ENCODE peak calls at places on chromosome 10, in ten cellular contexts. F, N, L, O, W, P, B, I, Q and S are unnamed samples.

GRCh38 chr10:5971886-5972285 is 5.5 kb downstream of the IL15RA start:
- DNase-seq in F (no peak), N (no peak), L (no peak), O (no peak), W (no peak), P (no peak), B (no peak), I (no peak), Q (no peak), S (no peak)

GRCh38 chr10:133275683-133276092 is 980 bp downstream of the ADAM8 start:
- DNase-seq in F (no peak), N (peak), L (peak), O (no peak), W (no peak), P (no peak), B (peak), I (peak), Q (peak), S (no peak)

GRCh38 chr10:90977162-90977854 is 56.4 kb upstream of the ANKRD1 start:
- DNase-seq in F (no peak), N (no peak), L (no peak), O (no peak), W (no peak), P (no peak), B (no peak), I (no peak), Q (no peak), S (no peak)

GRCh38 chr10:26799342-26799741 is 61.4 kb downstream of the ABI1 start:
- DNase-seq in F (no peak), N (no peak), L (no peak), O (peak), W (no peak), P (no peak), B (no peak), I (no peak), Q (peak), S (no peak)

GRCh38 chr10:125144693-125145623 is 15.4 kb downstream of the CTBP2 start:
- DNase-seq in F (peak), N (no peak), L (peak), O (peak), W (no peak), P (peak), B (peak), I (peak), Q (no peak), S (peak)

GRCh38 chr10:10794776-10795175 is 222.9 kb upstream of the CELF2 start:
- DNase-seq in F (peak), N (no peak), L (no peak), O (peak), W (peak), P (peak), B (no peak), I (no peak), Q (no peak), S (no peak)

GRCh38 chr10:119252051-119252465 is 44.7 kb downstream of the GRK5 start:
- DNase-seq in F (no peak), N (no peak), L (no peak), O (no peak), W (no peak), P (no peak), B (no peak), I (no peak), Q (no peak), S (peak)

GRCh38 chr10:62819521-62819920 is 3.4 kb upstream of the EGR2 start:
- DNase-seq in F (no peak), N (no peak), L (no peak), O (no peak), W (no peak), P (peak), B (no peak), I (peak), Q (no peak), S (no peak)

GRCh38 chr10:120414946-120415345 is 42.1 kb upstream of the PLPP4 start:
- DNase-seq in F (no peak), N (no peak), L (no peak), O (no peak), W (no peak), P (no peak), B (no peak), I (no peak), Q (no peak), S (no peak)

GRCh38 chr10:131998845-131999681 is 17.3 kb upstream of the BNIP3 start:
- DNase-seq in F (no peak), N (no peak), L (no peak), O (no peak), W (no peak), P (no peak), B (no peak), I (no peak), Q (no peak), S (no peak)

GRCh38 chr10:127259385-127259784 is 63.0 kb upstream of the INSYN2A start:
- DNase-seq in F (no peak), N (no peak), L (no peak), O (no peak), W (no peak), P (no peak), B (no peak), I (no peak), Q (no peak), S (no peak)

GRCh38 chr10:62080905-62081304 is 179.4 kb downstream of the ARID5B start:
- DNase-seq in F (no peak), N (no peak), L (no peak), O (no peak), W (no peak), P (peak), B (no peak), I (no peak), Q (no peak), S (no peak)

GRCh38 chr10:117552156-117552620 is 9.6 kb downstream of the EMX2 start:
- DNase-seq in F (peak), N (no peak), L (no peak), O (no peak), W (no peak), P (no peak), B (no peak), I (peak), Q (no peak), S (no peak)

GRCh38 chr10:8978100-8978499 is 923.6 kb downstream of the GATA3 start:
- DNase-seq in F (no peak), N (no peak), L (no peak), O (no peak), W (no peak), P (no peak), B (no peak), I (no peak), Q (no peak), S (no peak)

GRCh38 chr10:36559412-36559811 is 566.0 kb upstream of the ANKRD30A start:
- DNase-seq in F (peak), N (no peak), L (no peak), O (no peak), W (no peak), P (peak), B (no peak), I (no peak), Q (no peak), S (no peak)

GRCh38 chr10:44184633-44185314 is 200.1 kb downstream of the CXCL12 start:
- DNase-seq in F (no peak), N (no peak), L (no peak), O (no peak), W (no peak), P (no peak), B (no peak), I (no peak), Q (no peak), S (no peak)

GRCh38 chr10:103853428-103854264 is 1.7 kb downstream of the SH3PXD2A start:
- DNase-seq in F (no peak), N (no peak), L (no peak), O (no peak), W (no peak), P (no peak), B (no peak), I (no peak), Q (no peak), S (no peak)